ENCODE peak calls at places on chromosomes 3 and 15, in four cellular contexts. N is GM12878, U is HL-60, H is K562. O is an unnamed sample.
A peak's percentile ranks its signal among the peaks of the same experiment; 100 is the strongest.

GRCh38 chr3:142004025-142004424 is 127.6 kb downstream of the ATP1B3 start:
- DNase-seq in H (no peak), U (no peak), N (no peak), O (no peak)

GRCh38 chr15:96124436-96124835 is 206.1 kb upstream of the NR2F2 start:
- DNase-seq in N (no peak), U (no peak), H (no peak), O (no peak)

GRCh38 chr15:25741253-25741575 is 121.9 kb downstream of the ATP10A start:
- DNase-seq in H (no peak), N (no peak), U (peak; percentile 38), O (no peak)

GRCh38 chr15:68816795-68817303 is 3.8 kb downstream of the ANP32A start:
- DNase-seq in U (peak; percentile 42), H (no peak), N (no peak), O (no peak)

GRCh38 chr3:143755978-143756377 is 92.3 kb downstream of the SLC9A9 start:
- DNase-seq in N (no peak), U (no peak), H (no peak), O (no peak)

GRCh38 chr3:59143447-59143846 is 93.6 kb upstream of the CFAP20DC start:
- DNase-seq in H (no peak), N (no peak), U (no peak), O (no peak)

GRCh38 chr3:138573138-138573537 is 20.9 kb downstream of the CEP70 start:
- DNase-seq in U (no peak), N (no peak), H (no peak), O (no peak)

GRCh38 chr3:143897558-143898305 is 49.5 kb upstream of the SLC9A9 start:
- DNase-seq in H (no peak), U (no peak), N (no peak), O (no peak)

GRCh38 chr15:79035111-79035601 is 55.4 kb downstream of the RASGRF1 start:
- DNase-seq in U (no peak), H (no peak), N (peak; percentile 31), O (no peak)

GRCh38 chr15:60582370-60583036 is 103.6 kb upstream of the ICE2 start:
- DNase-seq in N (no peak), U (no peak), H (no peak), O (no peak)

GRCh38 chr3:106628407-106628806 is 748.8 kb upstream of the CCDC54 start:
- DNase-seq in H (no peak), N (no peak), U (no peak), O (no peak)

GRCh38 chr15:84023636-84024035 is 211.9 kb upstream of the GOLGA6L4 start:
- DNase-seq in U (peak; percentile 11), H (peak; percentile 59), N (no peak), O (no peak)

GRCh38 chr15:61682891-61683500 is 377.3 kb downstream of the VPS13C start:
- DNase-seq in U (no peak), N (no peak), H (no peak), O (no peak)

GRCh38 chr15:79881668-79882067 is 15.1 kb downstream of the MTHFS start:
- DNase-seq in U (no peak), H (no peak), N (no peak), O (no peak)

GRCh38 chr3:114194750-114195149 is 15.9 kb upstream of the DRD3 start:
- DNase-seq in H (no peak), U (no peak), N (no peak), O (no peak)

GRCh38 chr3:183073839-183074615 is 25.3 kb downstream of the MCCC1 start:
- DNase-seq in U (no peak), N (no peak), H (no peak), O (no peak)

GRCh38 chr3:112582242-112582874 is 20.5 kb downstream of the SLC35A5 start:
- DNase-seq in U (peak; percentile 38), N (no peak), H (peak; percentile 11), O (no peak)

GRCh38 chr15:88274534-88275460 is 18.3 kb upstream of the NTRK3 start:
- DNase-seq in H (peak; percentile 83), U (peak; percentile 56), N (no peak), O (peak; percentile 85)

GRCh38 chr3:48899298-48899697 is 616 bp upstream of the SLC25A20 start:
- DNase-seq in N (no peak), H (no peak), U (peak; percentile 8), O (no peak)

GRCh38 chr3:134004841-134005240 is 24.9 kb downstream of the SLCO2A1 start:
- DNase-seq in U (no peak), H (no peak), N (no peak), O (no peak)

GRCh38 chr15:93308026-93308670 is 219.1 kb upstream of the RGMA start:
- DNase-seq in U (no peak), H (no peak), N (no peak), O (no peak)

GRCh38 chr3:130341882-130342281 is 3.6 kb upstream of the COL6A5 start:
- DNase-seq in N (no peak), U (no peak), H (no peak), O (no peak)

GRCh38 chr3:181326637-181327223 is 337.2 kb upstream of the DNAJC19 start:
- DNase-seq in H (peak; percentile 17), N (no peak), U (peak; percentile 14), O (peak; percentile 10)

GRCh38 chr3:144496116-144496835 is 524.7 kb downstream of the DIPK2A start:
- DNase-seq in U (no peak), N (no peak), H (no peak), O (no peak)

GRCh38 chr3:102441832-102442231 is 7.0 kb downstream of the ZPLD1 start:
- DNase-seq in U (no peak), H (no peak), N (no peak), O (no peak)

GRCh38 chr3:2247831-2248230 is 149.2 kb downstream of the CNTN4 start:
- DNase-seq in N (no peak), U (no peak), H (no peak), O (no peak)

GRCh38 chr3:84308379-84308778 is 650.4 kb upstream of the CADM2 start:
- DNase-seq in U (no peak), H (no peak), N (no peak), O (no peak)

GRCh38 chr15:57165992-57166391 is 210.3 kb upstream of the CGNL1 start:
- DNase-seq in N (no peak), U (no peak), H (no peak), O (no peak)

GRCh38 chr3:189109145-189109544 is 62.6 kb upstream of the TPRG1 start:
- DNase-seq in H (no peak), N (no peak), U (no peak), O (no peak)

GRCh38 chr15:25899870-25900269 is 36.7 kb upstream of the ATP10A start:
- DNase-seq in U (no peak), H (no peak), N (no peak), O (no peak)

GRCh38 chr3:125141596-125142417 is 70.7 kb downstream of the SLC12A8 start:
- DNase-seq in H (no peak), N (no peak), U (peak; percentile 44), O (peak; percentile 60)

GRCh38 chr3:20054549-20054987 is 14.3 kb downstream of the KAT2B start:
- DNase-seq in N (peak; percentile 82), U (peak; percentile 93), H (no peak), O (no peak)

DNA sequence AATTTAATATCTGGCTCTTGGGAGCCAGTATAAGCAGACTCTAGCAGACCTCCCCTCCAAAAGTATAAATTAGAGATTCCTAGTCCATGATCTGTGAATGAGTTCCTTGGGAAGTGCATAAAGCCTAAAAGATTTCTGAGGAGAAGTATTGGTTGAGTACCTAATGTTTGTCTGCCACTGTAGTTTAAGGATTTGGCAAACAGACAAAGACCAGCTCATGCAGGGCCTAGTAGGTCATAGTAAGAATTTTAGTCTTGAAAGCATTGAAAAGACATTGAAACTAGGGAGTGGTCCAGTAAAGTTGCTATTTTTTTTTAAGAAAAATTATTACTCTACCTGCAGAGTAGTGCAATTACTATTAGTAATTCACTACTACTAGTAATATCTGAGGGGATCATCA is 67.5 kb downstream of the SPRED1 start:
- DNase-seq in H (no peak), U (no peak), N (no peak), O (no peak)
- TF ChIP-seq SPI1 in H (no peak), U (no peak), N (no peak), O (no peak)

DNA sequence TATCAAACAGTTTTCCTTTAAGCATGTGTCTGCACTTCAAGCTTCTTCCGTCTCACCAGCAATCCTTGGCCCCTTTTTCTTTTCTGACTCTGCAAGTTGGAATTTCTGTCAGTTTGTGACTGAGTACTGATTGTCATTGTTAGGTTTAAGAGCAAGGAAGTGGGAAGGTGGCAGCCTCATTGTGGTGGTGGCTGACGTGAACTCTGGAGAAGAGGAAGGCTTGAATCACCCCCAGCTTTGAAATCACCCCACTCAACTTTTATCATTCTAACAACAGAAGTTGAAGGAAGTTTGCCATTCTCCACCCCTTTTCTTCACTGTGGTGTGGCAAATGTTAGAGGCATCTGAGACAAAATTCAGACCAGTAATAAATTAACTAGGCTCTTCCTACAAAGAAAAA is 231.6 kb upstream of the AGTR1 start:
- DNase-seq in U (no peak), N (no peak), H (no peak), O (no peak)
- TF ChIP-seq POLR2AphosphoS5 in U (no peak), N (no peak), H (no peak), O (no peak)

GRCh38 chr3:100802126-100802525 is 92.8 kb downstream of the TFG start:
- DNase-seq in H (no peak), N (no peak), U (no peak), O (no peak)
- TF ChIP-seq SPI1 in H (no peak), N (no peak), U (no peak), O (no peak)

DNA sequence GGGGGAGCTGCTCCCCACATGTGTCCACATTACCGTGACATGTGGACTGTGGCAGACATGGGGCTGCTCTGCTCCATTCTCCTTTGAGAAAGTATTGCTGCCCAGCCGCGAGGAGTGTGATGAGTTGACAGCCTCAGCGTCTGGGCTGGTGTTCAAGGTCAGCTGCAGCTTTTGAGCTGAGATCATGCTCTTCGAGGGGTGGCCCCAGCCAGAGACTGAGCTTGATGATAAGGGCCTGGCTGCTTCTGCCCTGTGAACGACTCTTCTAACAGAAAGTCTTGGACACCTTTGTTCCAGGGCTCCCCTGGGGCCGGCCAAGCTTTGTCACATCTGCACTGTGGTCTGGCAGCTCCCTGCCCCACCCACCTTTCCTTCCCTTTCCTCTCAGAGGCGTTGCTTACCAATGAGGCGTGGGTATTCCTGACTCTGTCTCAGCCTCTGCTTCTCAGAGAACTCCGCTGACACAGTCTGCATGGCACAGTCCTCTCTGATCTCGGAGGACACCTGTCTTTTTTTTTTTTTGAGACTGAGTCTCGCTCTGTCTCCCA is 86.6 kb downstream of the CHRD start:
- DNase-seq in H (peak; percentile 14), N (no peak), U (peak; percentile 31), O (no peak)
- TF ChIP-seq POLR2AphosphoS5 in H (no peak), N (no peak), U (no peak), O (no peak)

DNA sequence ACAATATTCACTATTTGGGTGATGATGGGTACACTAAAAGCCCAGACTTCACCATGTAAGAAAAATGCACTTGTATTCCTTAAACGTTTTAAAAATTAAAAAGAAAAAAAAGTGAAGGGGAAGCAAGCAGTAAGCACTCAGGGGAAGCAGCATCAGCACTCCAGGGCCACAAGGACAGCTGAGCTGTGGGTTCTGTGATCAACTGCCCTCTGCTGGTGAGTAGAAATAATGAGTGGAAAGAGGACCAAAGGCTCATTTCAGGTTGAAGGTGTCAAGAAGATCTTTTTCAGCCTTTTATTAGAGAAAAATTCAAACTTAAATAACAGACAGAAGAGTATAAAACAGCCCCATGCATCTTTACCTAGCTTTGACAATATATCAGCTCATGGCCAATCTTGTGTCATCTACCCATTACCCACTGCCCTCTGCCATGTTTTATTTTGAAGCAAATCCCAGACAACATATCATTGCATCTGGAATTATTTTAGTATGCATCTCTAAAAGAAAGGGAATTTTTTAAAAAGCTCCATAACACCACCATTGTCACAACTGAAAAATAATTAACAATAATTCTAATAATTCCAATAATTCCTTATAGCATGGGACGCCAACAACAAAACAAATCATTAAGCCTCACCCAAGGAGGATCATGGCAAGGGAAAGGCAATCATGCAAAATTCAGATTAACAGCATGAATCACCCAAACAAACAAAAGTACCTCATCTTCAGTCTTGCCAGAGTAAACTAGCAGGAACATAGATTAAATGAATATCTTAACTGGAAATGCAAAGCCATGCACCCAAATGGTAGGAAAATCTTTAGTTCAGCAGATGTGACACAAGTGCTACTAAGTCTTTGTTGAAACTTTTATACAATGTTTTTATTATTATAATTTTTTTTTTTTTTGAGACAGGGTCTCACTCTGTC is 42.4 kb downstream of the TAMM41 start:
- DNase-seq in U (peak; percentile 50), H (peak; percentile 77), N (no peak), O (peak; percentile 43)
- TF ChIP-seq SPI1 in U (no peak), H (no peak), N (no peak), O (no peak)